ENCODE peak calls at places on chromosome 21, in five cellular contexts. P, V, T, Y and D are unnamed samples.
A peak's percentile ranks its signal among the peaks of the same experiment; 100 is the strongest.

GRCh38 chr21:34762761-34763160 is 94.0 kb downstream of the CLIC6 start:
- DNase-seq in P (peak; percentile 81), V (no peak), T (no peak), Y (no peak), D (no peak)

GRCh38 chr21:37742532-37742931 is 173.7 kb downstream of the KCNJ6 start:
- DNase-seq in P (peak; percentile 4), V (no peak), T (no peak), Y (no peak), D (no peak)

GRCh38 chr21:27213328-27213727 is 246.4 kb upstream of the ADAMTS5 start:
- DNase-seq in P (peak; percentile 36), V (no peak), T (no peak), Y (no peak), D (no peak)

GRCh38 chr21:36330904-36331303 is 10.9 kb downstream of the MORC3 start:
- DNase-seq in P (peak; percentile 60), V (peak; percentile 49), T (peak; percentile 53), Y (peak; percentile 16), D (peak; percentile 61)

GRCh38 chr21:28993293-28993629 is 584 bp upstream of the LTN1 start:
- DNase-seq in P (no peak), V (no peak), T (no peak), Y (no peak), D (peak; percentile 15)

GRCh38 chr21:36246080-36246631 is 73.8 kb upstream of the MORC3 start:
- DNase-seq in P (no peak), V (no peak), T (no peak), Y (no peak), D (no peak)

GRCh38 chr21:26007911-26008579 is 162.5 kb downstream of the APP start:
- DNase-seq in P (peak; percentile 24), V (no peak), T (no peak), Y (no peak), D (no peak)

GRCh38 chr21:21156397-21156796 is 158.2 kb downstream of the NCAM2 start:
- DNase-seq in P (no peak), V (no peak), T (no peak), Y (no peak), D (no peak)

GRCh38 chr21:27365394-27365793 is 398.5 kb upstream of the ADAMTS5 start:
- DNase-seq in P (peak; percentile 76), V (no peak), T (no peak), Y (no peak), D (no peak)

GRCh38 chr21:15141236-15141970 is 76.6 kb upstream of the NRIP1 start:
- DNase-seq in P (no peak), V (no peak), T (peak; percentile 48), Y (no peak), D (no peak)

GRCh38 chr21:36320421-36321324 is 676 bp downstream of the MORC3 start:
- DNase-seq in P (peak; percentile 73), V (no peak), T (peak; percentile 49), Y (peak; percentile 17), D (peak; percentile 81)

GRCh38 chr21:15809818-15810217 is 80.0 kb downstream of the USP25 start:
- DNase-seq in P (peak; percentile 78), V (no peak), T (no peak), Y (no peak), D (no peak)

GRCh38 chr21:28627261-28627660 is 365.4 kb downstream of the LTN1 start:
- DNase-seq in P (no peak), V (no peak), T (no peak), Y (no peak), D (no peak)

GRCh38 chr21:15774590-15774989 is 44.8 kb downstream of the USP25 start:
- DNase-seq in P (peak; percentile 70), V (no peak), T (no peak), Y (no peak), D (no peak)

GRCh38 chr21:16156841-16157240 is 427.1 kb downstream of the USP25 start:
- DNase-seq in P (no peak), V (no peak), T (no peak), Y (no peak), D (no peak)

GRCh38 chr21:27300770-27301169 is 333.9 kb upstream of the ADAMTS5 start:
- DNase-seq in P (peak; percentile 89), V (no peak), T (no peak), Y (no peak), D (no peak)

GRCh38 chr21:40512590-40512989 is 334.4 kb downstream of the DSCAM start:
- DNase-seq in P (no peak), V (peak; percentile 51), T (no peak), Y (no peak), D (peak; percentile 33)

GRCh38 chr21:15127437-15127836 is 62.6 kb upstream of the NRIP1 start:
- DNase-seq in P (no peak), V (no peak), T (no peak), Y (no peak), D (no peak)

GRCh38 chr21:28822882-28823335 is 169.8 kb downstream of the LTN1 start:
- DNase-seq in P (peak; percentile 21), V (no peak), T (no peak), Y (no peak), D (peak; percentile 33)

DNA sequence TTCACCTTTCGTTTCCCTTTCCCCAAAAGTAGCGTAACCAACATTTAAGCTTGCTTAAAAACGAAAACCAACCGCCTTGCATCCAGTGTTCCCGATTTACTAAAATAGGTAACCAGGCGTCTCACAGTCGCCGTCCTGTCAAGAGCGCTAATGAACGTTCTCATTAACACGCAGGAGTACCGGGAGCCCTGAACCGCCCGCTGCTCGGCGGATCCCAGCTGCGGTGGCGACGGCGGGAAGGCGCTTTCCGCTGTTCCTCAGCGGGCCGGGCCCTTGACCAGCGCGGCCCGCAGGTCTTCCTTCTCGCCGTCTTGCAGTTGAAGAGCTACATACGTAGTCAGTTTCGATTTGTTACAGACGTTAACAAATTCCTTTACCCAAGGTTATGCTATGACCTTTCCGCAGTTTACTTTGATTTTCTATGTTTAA is 2.0 kb downstream of the OLIG1 start:
- DNase-seq in P (peak; percentile 10), V (no peak), T (no peak), Y (no peak), D (no peak)
- TF ChIP-seq RCOR1 in P (no peak), V (no peak), T (no peak), Y (no peak), D (no peak)

DNA sequence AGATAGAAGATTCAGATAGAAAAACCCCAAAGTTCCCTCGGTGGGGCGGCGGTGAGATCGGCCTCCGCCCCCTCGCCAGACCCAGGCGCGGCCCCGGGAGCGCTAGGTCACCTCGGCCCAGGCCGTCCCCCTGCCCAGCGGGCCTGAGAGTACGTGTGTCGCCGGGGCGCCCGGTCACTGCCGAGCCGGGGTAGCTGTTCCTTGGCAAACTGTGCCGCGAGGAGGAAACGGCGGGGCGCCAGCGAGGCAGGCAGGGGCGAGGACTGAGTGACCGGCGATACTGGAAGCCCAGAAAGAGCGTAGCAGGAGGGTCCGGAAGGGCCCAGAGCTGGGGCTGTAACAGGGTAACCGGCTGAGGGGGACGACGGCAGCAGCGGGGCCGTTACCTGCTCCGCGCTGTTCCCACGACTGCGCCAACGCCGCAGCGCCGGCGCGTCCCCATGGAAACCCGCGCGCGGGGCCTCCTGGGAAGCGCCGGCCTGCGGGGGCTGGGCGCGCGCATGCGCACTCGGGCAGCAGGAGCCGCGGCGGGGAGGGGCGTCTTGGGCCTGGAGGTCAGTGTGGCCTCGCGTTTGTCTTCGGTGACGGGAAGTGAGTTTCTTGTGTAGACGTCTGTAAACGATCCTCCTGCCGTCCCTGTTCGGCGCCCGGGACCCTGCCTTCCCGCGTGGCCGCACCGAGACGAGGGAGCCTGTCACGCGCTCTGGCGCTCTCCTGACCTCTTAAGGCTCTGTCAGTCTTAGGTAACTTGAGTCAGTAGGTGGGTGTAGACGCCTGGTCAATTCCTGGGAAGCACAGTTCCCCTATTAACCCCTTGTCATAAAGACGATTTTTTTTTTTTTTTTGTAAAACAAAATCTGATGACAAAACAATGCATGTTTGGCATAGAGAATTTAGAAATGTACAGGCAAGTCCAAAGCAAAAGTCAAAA is at the start of gene LCA5L:
- DNase-seq in P (peak; percentile 81), V (peak; percentile 100), T (peak; percentile 92), Y (peak; percentile 47), D (peak; percentile 99)
- TF ChIP-seq CTCF in P (peak; percentile 26), V (peak; percentile 15), T (no peak), Y (no peak), D (peak; percentile 23)

GRCh38 chr21:32347887-32348450 is 44.8 kb downstream of the URB1 start:
- DNase-seq in P (no peak), V (no peak), T (no peak), Y (no peak), D (no peak)

GRCh38 chr21:32349333-32349944 is 43.4 kb downstream of the URB1 start:
- DNase-seq in P (no peak), V (no peak), T (no peak), Y (no peak), D (no peak)

GRCh38 chr21:32348604-32349332 is 44.0 kb downstream of the URB1 start:
- DNase-seq in P (no peak), V (no peak), T (no peak), Y (no peak), D (no peak)

GRCh38 chr21:32346951-32347350 is 45.9 kb downstream of the URB1 start:
- DNase-seq in P (no peak), V (no peak), T (no peak), Y (no peak), D (no peak)

DNA sequence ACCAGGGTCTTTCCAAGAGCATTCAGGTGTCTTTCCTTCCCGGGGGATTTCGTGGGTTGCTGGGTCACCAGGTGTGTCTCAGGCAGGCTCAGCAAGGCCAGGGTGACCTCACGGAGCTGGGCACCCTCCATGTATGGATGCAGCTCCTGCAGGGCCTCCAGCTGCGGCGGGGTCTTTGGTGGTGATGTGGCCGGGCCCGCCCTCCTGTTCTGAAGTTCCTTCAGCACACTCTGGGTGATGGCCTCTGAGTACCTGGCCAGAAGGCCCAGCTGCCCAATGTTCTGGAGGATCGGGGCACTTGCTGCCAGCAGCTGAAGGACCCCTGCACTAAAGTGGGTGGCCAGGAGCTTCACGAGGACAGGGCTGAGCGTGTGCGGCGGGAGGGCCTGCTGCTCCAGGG is 45.5 kb downstream of the URB1 start:
- DNase-seq in P (no peak), V (no peak), T (no peak), Y (no peak), D (no peak)
- TF ChIP-seq RCOR1 in P (no peak), V (no peak), T (no peak), Y (no peak), D (no peak)

GRCh38 chr21:41868062-41868710 is 11.0 kb downstream of the PRDM15 start:
- DNase-seq in P (peak; percentile 12), V (no peak), T (no peak), Y (peak; percentile 79), D (no peak)
- TF ChIP-seq CTCF in P (no peak), V (no peak), T (no peak), Y (no peak), D (no peak)

GRCh38 chr21:23876925-23877558 is 1730.2 kb downstream of the MRPL39 start:
- DNase-seq in P (no peak), V (no peak), T (no peak), Y (no peak), D (no peak)

GRCh38 chr21:23886828-23887708 is 1720.2 kb downstream of the MRPL39 start:
- DNase-seq in P (no peak), V (no peak), T (no peak), Y (no peak), D (no peak)

GRCh38 chr21:23881783-23882182 is 1725.5 kb downstream of the MRPL39 start:
- DNase-seq in P (no peak), V (no peak), T (no peak), Y (no peak), D (no peak)
- TF ChIP-seq RCOR1 in P (no peak), V (no peak), T (no peak), Y (no peak), D (no peak)

DNA sequence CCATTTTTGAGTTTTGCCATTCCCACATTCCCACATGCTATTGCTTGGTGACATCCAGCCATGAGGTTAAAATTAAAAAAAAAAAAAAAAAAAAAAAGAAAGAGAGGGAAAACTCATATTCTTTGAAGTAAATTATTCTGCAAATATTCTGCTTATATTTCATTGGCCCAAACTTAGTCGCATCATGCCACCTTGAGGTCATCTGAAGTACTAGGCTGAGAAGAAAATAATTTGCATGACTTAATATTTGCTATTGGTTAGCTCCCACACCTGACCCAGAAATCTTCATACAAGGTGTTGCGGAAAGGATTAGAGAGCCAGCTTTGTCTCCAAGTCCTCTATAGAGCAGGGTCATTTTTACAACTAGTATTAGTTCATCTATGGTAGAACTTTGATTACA is 2206.0 kb downstream of the MRPL39 start:
- DNase-seq in P (no peak), V (no peak), T (peak; percentile 0), Y (no peak), D (peak; percentile 8)
- TF ChIP-seq CTCF in P (no peak), V (no peak), T (no peak), Y (no peak), D (peak; percentile 51)